ENCODE peak calls at places on chromosomes 2 and 18, in eight cellular contexts. F is NCI-H1436; V is activated CD8-positive, alpha-beta T cell treated with anti-CD3 and anti-CD28 coated beads for 36 hours; R is fibroblast of gingiva; Y is activated CD4-positive, alpha-beta T cell treated with anti-CD3 and anti-CD28 coated beads, Interleukin-2, amount 50 U/mL, for 48 hours; W is hippocampal formation; X is EH; I is tibial nerve. D is an unnamed sample.

GRCh38 chr2:230170532-230170931 is 49.3 kb downstream of the SP110 start:
- DNase-seq in R (no peak), W (no peak), X (peak), I (no peak), F (no peak), V (peak), Y (no peak), D (no peak)

GRCh38 chr18:76866631-76867030 is 44.3 kb downstream of the ZNF236 start:
- DNase-seq in W (no peak), V (no peak), X (no peak), Y (no peak), F (no peak), R (no peak), I (no peak), D (no peak)

GRCh38 chr2:100786985-100787384 is 33.0 kb upstream of the NPAS2 start:
- DNase-seq in X (no peak), V (no peak), I (no peak), W (no peak), Y (no peak), R (no peak), F (no peak), D (no peak)

GRCh38 chr2:216792222-216793001 is 67.5 kb downstream of the TNP1 start:
- DNase-seq in R (peak), W (no peak), Y (no peak), V (no peak), I (no peak), X (peak), F (peak), D (no peak)

GRCh38 chr2:42138163-42139016 is 30.8 kb upstream of the EML4 start:
- DNase-seq in R (peak), I (no peak), W (no peak), V (no peak), X (peak), Y (no peak), F (no peak), D (no peak)

GRCh38 chr2:215034154-215034553 is 104.3 kb downstream of the ABCA12 start:
- DNase-seq in W (no peak), R (no peak), I (no peak), X (no peak), F (no peak), V (no peak), Y (no peak), D (no peak)

GRCh38 chr2:71477231-71477681 is 23.9 kb downstream of the DYSF start:
- DNase-seq in I (no peak), V (no peak), F (no peak), Y (no peak), W (no peak), X (no peak), R (no peak), D (no peak)

GRCh38 chr18:79788096-79789085 is 9.3 kb upstream of the KCNG2 start:
- DNase-seq in F (no peak), R (no peak), V (no peak), I (no peak), Y (no peak), X (no peak), W (no peak), D (no peak)

GRCh38 chr2:126657146-126657635 is 1.2 kb downstream of the GYPC start:
- DNase-seq in Y (peak), I (peak), R (peak), F (no peak), W (no peak), X (peak), V (peak), D (peak)

GRCh38 chr2:70921031-70921430 is 14.7 kb upstream of the ATP6V1B1 start:
- DNase-seq in I (no peak), V (no peak), F (no peak), R (no peak), Y (no peak), X (no peak), W (no peak), D (no peak)

D was measured in GM12865.